ENCODE peak calls at places on chromosomes 4 and X, in nine cellular contexts. E is heart right ventricle, Z is psoas muscle, M is lung, V is PC-3, H is ovary, Q is tibial artery, T is adipocyte, U is cardiac muscle cell. L is an unnamed sample.

GRCh38 chr4:77072195-77072753 is 3.5 kb downstream of the CCNI start:
- DNase-seq in E (no peak), Z (no peak), M (peak; percentile 36), V (peak; percentile 29), H (no peak), Q (no peak), T (no peak), U (no peak), L (no peak)

GRCh38 chr4:81913427-81913878 is 441.7 kb upstream of the RASGEF1B start:
- DNase-seq in E (peak; percentile 25), Z (no peak), M (peak; percentile 60), V (peak; percentile 65), H (no peak), Q (no peak), T (peak; percentile 33), U (peak; percentile 76), L (peak; percentile 54)

GRCh38 chrX:137031517-137032377 is 2.0 kb downstream of the GPR101 start:
- DNase-seq in E (no peak), Z (peak; percentile 18), M (no peak), V (peak; percentile 48), H (no peak), Q (no peak), T (peak; percentile 57), U (peak; percentile 40), L (no peak)

GRCh38 chr4:121057466-121057911 is 14.8 kb downstream of the NDNF start:
- DNase-seq in E (peak; percentile 43), Z (no peak), M (no peak), V (no peak), H (no peak), Q (no peak), T (no peak), U (no peak), L (no peak)

GRCh38 chr4:71198958-71199357 is 139.9 kb upstream of the SLC4A4 start:
- DNase-seq in E (no peak), Z (no peak), M (no peak), V (no peak), H (no peak), Q (no peak), T (no peak), U (no peak), L (no peak)

GRCh38 chrX:154750301-154751120 is at the start of gene GAB3:
- DNase-seq in E (peak; percentile 34), Z (peak; percentile 39), M (no peak), V (peak; percentile 28), H (no peak), Q (no peak), T (peak; percentile 59), U (peak; percentile 77), L (peak; percentile 37)

GRCh38 chrX:101241531-101241930 is 21.9 kb downstream of the DRP2 start:
- DNase-seq in E (no peak), Z (no peak), M (no peak), V (no peak), H (no peak), Q (no peak), T (no peak), U (no peak), L (no peak)

GRCh38 chr4:15402974-15403373 is 24.9 kb upstream of the C1QTNF7 start:
- DNase-seq in E (no peak), Z (no peak), M (no peak), V (no peak), H (no peak), Q (no peak), T (no peak), U (no peak), L (no peak)

GRCh38 chr4:22253431-22253830 is 262.4 kb downstream of the ADGRA3 start:
- DNase-seq in E (no peak), Z (no peak), M (no peak), V (no peak), H (no peak), Q (no peak), T (no peak), U (no peak), L (no peak)

GRCh38 chr4:14177987-14178386 is 550.5 kb upstream of the BOD1L1 start:
- DNase-seq in E (no peak), Z (no peak), M (no peak), V (no peak), H (no peak), Q (no peak), T (no peak), U (no peak), L (no peak)

GRCh38 chrX:110310896-110311295 is 7.0 kb downstream of the AMMECR1 start:
- DNase-seq in E (no peak), Z (no peak), M (no peak), V (no peak), H (no peak), Q (no peak), T (no peak), U (no peak), L (no peak)

GRCh38 chr4:10198365-10198764 is 81.8 kb upstream of the WDR1 start:
- DNase-seq in E (no peak), Z (no peak), M (peak; percentile 20), V (no peak), H (no peak), Q (no peak), T (no peak), U (no peak), L (no peak)

GRCh38 chr4:148126825-148127224 is 315.4 kb downstream of the NR3C2 start:
- DNase-seq in E (no peak), Z (no peak), M (no peak), V (no peak), H (no peak), Q (no peak), T (peak; percentile 41), U (no peak), L (no peak)

GRCh38 chrX:105706041-105706440 is 116.3 kb upstream of the NRK start:
- DNase-seq in E (no peak), Z (no peak), M (no peak), V (no peak), H (no peak), Q (no peak), T (peak; percentile 67), U (no peak), L (no peak)

GRCh38 chrX:57286507-57287251 is at the start of gene FAAH2:
- DNase-seq in E (no peak), Z (no peak), M (peak; percentile 70), V (peak; percentile 87), H (no peak), Q (no peak), T (no peak), U (peak; percentile 10), L (no peak)

GRCh38 chrX:134898450-134898849 is 92.3 kb upstream of the SMIM10 start:
- DNase-seq in E (no peak), Z (no peak), M (no peak), V (peak; percentile 3), H (no peak), Q (no peak), T (peak; percentile 47), U (no peak), L (no peak)

GRCh38 chr4:26141916-26142638 is 178.7 kb upstream of the RBPJ start:
- DNase-seq in E (peak; percentile 12), Z (peak; percentile 33), M (no peak), V (no peak), H (no peak), Q (peak; percentile 73), T (peak; percentile 84), U (no peak), L (no peak)

GRCh38 chr4:121776610-121777401 is 11.8 kb upstream of the SMIM43 start:
- DNase-seq in E (no peak), Z (no peak), M (no peak), V (no peak), H (no peak), Q (no peak), T (no peak), U (no peak), L (no peak)

GRCh38 chr4:161350946-161351345 is 812.9 kb downstream of the FSTL5 start:
- DNase-seq in E (no peak), Z (no peak), M (no peak), V (no peak), H (no peak), Q (no peak), T (no peak), U (no peak), L (no peak)

DNA sequence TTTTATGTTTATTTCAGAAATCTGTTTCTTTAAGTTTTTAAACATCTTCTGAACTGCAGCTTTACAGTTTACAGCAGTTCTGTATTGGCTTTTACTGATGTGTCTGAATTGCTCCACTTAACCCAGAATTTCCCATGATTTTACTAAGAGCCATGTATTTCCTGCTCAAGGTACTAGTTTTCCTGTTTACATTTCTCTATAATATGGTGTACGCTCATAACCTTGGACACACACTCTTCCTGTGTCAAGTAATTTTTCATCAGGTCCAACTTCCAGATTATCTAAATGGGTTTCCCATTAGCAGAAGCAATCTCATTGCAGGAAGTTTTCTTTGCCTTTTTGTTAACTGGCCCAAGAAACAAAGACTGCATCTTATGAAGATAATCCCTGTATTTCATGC is 12.3 kb downstream of the ELF2 start:
- DNase-seq in E (no peak), Z (no peak), M (no peak), V (no peak), H (no peak), Q (no peak), T (no peak), U (no peak), L (no peak)
- H3K4me1 ChIP-seq in E (peaks cover 20% of the 10 kb centered on the region), Z (peaks cover 35% of the 10 kb centered on the region), M (peaks cover 7% of the 10 kb centered on the region), V (no peaks in the 10 kb centered on the region), H (no peaks in the 10 kb centered on the region), Q (peaks cover 29% of the 10 kb centered on the region), T (peaks cover 13% of the 10 kb centered on the region), U (peaks cover 6% of the 10 kb centered on the region), L (peaks cover 8% of the 10 kb centered on the region)

DNA sequence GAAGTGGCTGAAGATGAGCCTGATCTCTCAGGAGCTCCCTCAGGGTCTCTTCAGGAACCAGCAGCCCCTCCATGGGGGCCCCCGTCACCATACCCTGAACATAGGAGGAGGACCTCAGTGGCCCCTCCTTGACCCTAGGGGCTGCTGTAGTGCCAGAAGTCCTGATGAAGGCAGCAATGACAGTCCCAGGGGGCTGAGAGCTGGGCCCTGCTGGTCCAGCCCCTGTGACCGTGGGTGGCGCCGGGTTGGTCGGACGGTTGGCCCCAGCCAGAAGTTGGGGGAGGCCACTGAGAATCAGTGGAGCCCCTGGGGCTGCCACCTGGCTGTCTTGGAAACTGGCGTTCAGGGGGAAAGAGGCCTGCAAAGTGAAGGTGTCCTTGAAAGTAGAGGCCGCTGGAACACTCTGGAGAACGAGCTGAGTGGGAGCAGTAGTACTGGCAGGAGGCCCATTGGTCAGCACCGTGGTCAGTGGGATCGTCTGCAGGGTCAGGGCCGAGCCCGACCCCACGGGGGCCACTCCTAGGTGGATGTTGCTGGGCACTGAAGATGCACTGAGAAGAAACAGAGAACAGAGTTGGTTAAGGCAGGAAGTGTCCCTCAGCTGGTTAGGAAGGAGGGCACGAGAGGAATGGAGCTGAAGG is 43.2 kb downstream of the ELF4 start:
- DNase-seq in E (no peak), Z (no peak), M (no peak), V (no peak), H (no peak), Q (no peak), T (no peak), U (no peak), L (no peak)
- H3K4me1 ChIP-seq in E (no peaks in the 10 kb centered on the region), Z (no peaks in the 10 kb centered on the region), M (no peaks in the 10 kb centered on the region), V (no peaks in the 10 kb centered on the region), H (no peaks in the 10 kb centered on the region), Q (no peaks in the 10 kb centered on the region), T (no peaks in the 10 kb centered on the region), U (no peaks in the 10 kb centered on the region), L (no peaks in the 10 kb centered on the region)

GRCh38 chr4:2803624-2804448 is 11.0 kb downstream of the SH3BP2 start:
- DNase-seq in E (no peak), Z (peak; percentile 55), M (no peak), V (peak; percentile 50), H (peak; percentile 24), Q (peak; percentile 65), T (no peak), U (no peak), L (no peak)
- H3K4me1 ChIP-seq in E (peaks cover 86% of the 10 kb centered on the region), Z (peaks cover 44% of the 10 kb centered on the region), M (peaks cover 35% of the 10 kb centered on the region), V (peaks cover 18% of the 10 kb centered on the region), H (peaks cover 28% of the 10 kb centered on the region), Q (peaks cover 82% of the 10 kb centered on the region), T (peaks cover 74% of the 10 kb centered on the region), U (peaks cover 25% of the 10 kb centered on the region), L (peaks cover 18% of the 10 kb centered on the region)

GRCh38 chr4:1406946-1407656 is 859 bp upstream of the NKX1-1 start:
- DNase-seq in E (no peak), Z (no peak), M (no peak), V (no peak), H (no peak), Q (no peak), T (no peak), U (no peak), L (no peak)
- H3K4me1 ChIP-seq in E (peaks cover 41% of the 10 kb centered on the region), Z (peaks cover 14% of the 10 kb centered on the region), M (no peaks in the 10 kb centered on the region), V (no peaks in the 10 kb centered on the region), H (peaks cover 3% of the 10 kb centered on the region), Q (peaks cover 58% of the 10 kb centered on the region), T (no peaks in the 10 kb centered on the region), U (no peaks in the 10 kb centered on the region), L (no peaks in the 10 kb centered on the region)

L was measured in SJSA1.